ENCODE peak calls at places on chromosomes 11 and 22, in six cellular contexts. One of them, this sample, is unnamed.

GRCh38 chr11:68297812-68298658 is 14.4 kb upstream of the LRP5 start:
- DNase-seq in GM12878: no peak
- DNase-seq in A549: peak
- DNase-seq in transverse colon: peak
- DNase-seq in tibial nerve: peak
- DNase-seq in ovary: peak
- DNase-seq in this sample: peak

GRCh38 chr22:23256986-23257888 is 76.9 kb downstream of the BCR start:
- DNase-seq in transverse colon: peak
- DNase-seq in tibial nerve: peak
- DNase-seq in ovary: peak
- DNase-seq in A549: no peak
- DNase-seq in GM12878: no peak
- DNase-seq in this sample: peak

GRCh38 chr11:34055218-34056000 is 3.9 kb downstream of the CAPRIN1 start:
- DNase-seq in tibial nerve: no peak
- DNase-seq in GM12878: no peak
- DNase-seq in ovary: no peak
- DNase-seq in transverse colon: no peak
- DNase-seq in A549: no peak
- DNase-seq in this sample: no peak

GRCh38 chr11:1450958-1451710 is 35.4 kb downstream of the MOB2 start:
- DNase-seq in A549: no peak
- DNase-seq in transverse colon: no peak
- DNase-seq in GM12878: no peak
- DNase-seq in ovary: no peak
- DNase-seq in tibial nerve: no peak
- DNase-seq in this sample: peak

GRCh38 chr11:9566561-9567063 is 6.9 kb upstream of the WEE1 start:
- DNase-seq in GM12878: no peak
- DNase-seq in ovary: no peak
- DNase-seq in tibial nerve: no peak
- DNase-seq in A549: no peak
- DNase-seq in transverse colon: no peak
- DNase-seq in this sample: no peak

GRCh38 chr22:21952586-21953571 is at the start of gene PPM1F:
- DNase-seq in tibial nerve: peak
- DNase-seq in ovary: peak
- DNase-seq in A549: peak
- DNase-seq in transverse colon: peak
- DNase-seq in GM12878: peak
- DNase-seq in this sample: peak

GRCh38 chr11:34052608-34053160 is 1.2 kb downstream of the CAPRIN1 start:
- DNase-seq in ovary: peak
- DNase-seq in GM12878: no peak
- DNase-seq in A549: no peak
- DNase-seq in transverse colon: peak
- DNase-seq in tibial nerve: no peak
- DNase-seq in this sample: peak

GRCh38 chr22:39309881-39310714 is 9.3 kb downstream of the RPL3 start:
- DNase-seq in ovary: no peak
- DNase-seq in tibial nerve: no peak
- DNase-seq in A549: no peak
- DNase-seq in transverse colon: no peak
- DNase-seq in GM12878: no peak
- DNase-seq in this sample: no peak

GRCh38 chr22:41252365-41252764 is 11.6 kb upstream of the CHADL start:
- DNase-seq in transverse colon: no peak
- DNase-seq in ovary: no peak
- DNase-seq in tibial nerve: no peak
- DNase-seq in A549: no peak
- DNase-seq in GM12878: no peak
- DNase-seq in this sample: no peak

GRCh38 chr11:69367211-69367964 is 73.4 kb downstream of the MYEOV start:
- DNase-seq in tibial nerve: no peak
- DNase-seq in ovary: no peak
- DNase-seq in GM12878: no peak
- DNase-seq in A549: no peak
- DNase-seq in transverse colon: no peak
- DNase-seq in this sample: peak

GRCh38 chr11:115893701-115894100 is 389.5 kb upstream of the CADM1 start:
- DNase-seq in A549: no peak
- DNase-seq in transverse colon: no peak
- DNase-seq in ovary: no peak
- DNase-seq in tibial nerve: no peak
- DNase-seq in GM12878: no peak
- DNase-seq in this sample: no peak

GRCh38 chr22:46500201-46500600 is 37.2 kb downstream of the CELSR1 start:
- DNase-seq in tibial nerve: no peak
- DNase-seq in transverse colon: no peak
- DNase-seq in ovary: no peak
- DNase-seq in GM12878: no peak
- DNase-seq in A549: no peak
- DNase-seq in this sample: no peak

GRCh38 chr11:40178470-40178869 is 1281.0 kb downstream of the LRRC4C start:
- DNase-seq in A549: no peak
- DNase-seq in transverse colon: no peak
- DNase-seq in GM12878: no peak
- DNase-seq in tibial nerve: no peak
- DNase-seq in ovary: no peak
- DNase-seq in this sample: no peak

GRCh38 chr11:35964846-35965245 is 21.0 kb downstream of the LDLRAD3 start:
- DNase-seq in transverse colon: no peak
- DNase-seq in A549: no peak
- DNase-seq in GM12878: no peak
- DNase-seq in ovary: no peak
- DNase-seq in tibial nerve: no peak
- DNase-seq in this sample: no peak

DNA sequence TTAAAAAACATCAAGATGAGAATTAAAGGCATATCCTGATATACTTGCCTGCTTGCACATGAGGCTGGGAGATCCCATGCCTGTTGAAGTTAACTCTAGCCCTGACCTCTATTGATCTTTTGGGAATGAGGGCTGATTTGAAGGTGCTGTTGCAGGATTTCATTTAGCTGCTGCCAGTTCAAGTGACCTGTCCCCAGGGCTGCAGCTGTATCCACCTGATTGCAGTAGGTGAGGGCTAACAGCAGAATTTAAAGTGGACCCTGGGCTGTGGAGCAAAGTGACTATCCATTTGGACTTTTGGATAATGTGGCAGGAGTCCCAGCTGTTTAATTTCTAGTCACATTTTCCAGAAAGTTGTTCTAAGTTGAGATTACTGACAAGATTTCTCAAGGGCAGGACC is 50.8 kb upstream of the HORMAD2 start:
- DNase-seq in transverse colon: no peak
- DNase-seq in GM12878: no peak
- DNase-seq in tibial nerve: no peak
- DNase-seq in A549: no peak
- DNase-seq in ovary: no peak
- DNase-seq in this sample: no peak
- TF ChIP-seq EP300 in transverse colon: no peak
- TF ChIP-seq EP300 in GM12878: no peak
- TF ChIP-seq EP300 in tibial nerve: no peak
- TF ChIP-seq EP300 in A549: no peak
- TF ChIP-seq EP300 in ovary: no peak
- TF ChIP-seq EP300 in this sample: no peak

GRCh38 chr11:20612416-20612815 is 13.0 kb downstream of the SLC6A5 start:
- DNase-seq in ovary: no peak
- DNase-seq in GM12878: no peak
- DNase-seq in transverse colon: no peak
- DNase-seq in A549: no peak
- DNase-seq in tibial nerve: no peak
- DNase-seq in this sample: no peak
- TF ChIP-seq EP300 in ovary: no peak
- TF ChIP-seq EP300 in GM12878: no peak
- TF ChIP-seq EP300 in transverse colon: no peak
- TF ChIP-seq EP300 in A549: no peak
- TF ChIP-seq EP300 in tibial nerve: no peak
- TF ChIP-seq EP300 in this sample: no peak

GRCh38 chr11:125921042-125921441 is 16.7 kb downstream of the DDX25 start:
- DNase-seq in ovary: no peak
- DNase-seq in tibial nerve: no peak
- DNase-seq in transverse colon: peak
- DNase-seq in A549: no peak
- DNase-seq in GM12878: no peak
- DNase-seq in this sample: no peak

GRCh38 chr11:125916683-125917337 is 12.5 kb downstream of the DDX25 start:
- DNase-seq in ovary: no peak
- DNase-seq in GM12878: no peak
- DNase-seq in A549: no peak
- DNase-seq in tibial nerve: no peak
- DNase-seq in transverse colon: peak
- DNase-seq in this sample: no peak

GRCh38 chr11:125923012-125923579 is 18.8 kb downstream of the DDX25 start:
- DNase-seq in ovary: peak
- DNase-seq in GM12878: peak
- DNase-seq in tibial nerve: peak
- DNase-seq in A549: peak
- DNase-seq in transverse colon: peak
- DNase-seq in this sample: no peak

GRCh38 chr11:125922156-125922555 is 17.8 kb downstream of the DDX25 start:
- DNase-seq in tibial nerve: no peak
- DNase-seq in transverse colon: no peak
- DNase-seq in GM12878: no peak
- DNase-seq in ovary: no peak
- DNase-seq in A549: no peak
- DNase-seq in this sample: no peak

GRCh38 chr11:125918140-125918840 is 14.0 kb downstream of the DDX25 start:
- DNase-seq in GM12878: no peak
- DNase-seq in transverse colon: no peak
- DNase-seq in A549: no peak
- DNase-seq in tibial nerve: no peak
- DNase-seq in ovary: no peak
- DNase-seq in this sample: no peak
- TF ChIP-seq EP300 in GM12878: no peak
- TF ChIP-seq EP300 in transverse colon: no peak
- TF ChIP-seq EP300 in A549: no peak
- TF ChIP-seq EP300 in tibial nerve: no peak
- TF ChIP-seq EP300 in ovary: no peak
- TF ChIP-seq EP300 in this sample: no peak

DNA sequence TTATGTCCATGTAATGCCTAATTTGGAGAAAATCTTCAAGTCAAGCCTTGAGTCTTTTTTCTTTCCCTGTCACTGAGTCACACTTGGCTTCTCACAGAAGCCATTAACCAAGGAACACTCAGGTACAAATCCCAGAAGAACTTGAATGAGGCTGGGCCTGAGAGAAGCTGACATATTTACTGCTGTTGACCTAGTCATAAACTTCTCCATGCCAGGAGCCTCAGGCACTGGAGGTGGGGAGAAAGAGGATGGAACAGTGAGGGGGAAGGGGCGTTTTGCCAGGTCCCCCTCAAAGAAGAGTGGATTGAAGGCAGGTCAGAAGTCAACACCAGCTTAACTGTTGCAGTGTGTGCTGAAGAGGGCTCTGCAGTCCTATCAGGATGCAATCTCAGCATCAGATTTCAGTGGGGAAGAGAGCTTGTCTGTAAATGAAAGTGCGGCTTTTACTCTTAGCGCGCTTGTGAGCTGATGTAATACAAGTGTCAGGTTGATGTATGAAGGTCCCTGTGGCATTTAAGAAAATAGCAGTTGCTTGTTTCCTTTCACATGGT is 526.0 kb downstream of the ETS1 start:
- DNase-seq in tibial nerve: no peak
- DNase-seq in ovary: no peak
- DNase-seq in transverse colon: no peak
- DNase-seq in GM12878: no peak
- DNase-seq in A549: no peak
- DNase-seq in this sample: no peak
- TF ChIP-seq EP300 in tibial nerve: no peak
- TF ChIP-seq EP300 in ovary: no peak
- TF ChIP-seq EP300 in transverse colon: no peak
- TF ChIP-seq EP300 in GM12878: no peak
- TF ChIP-seq EP300 in A549: no peak
- TF ChIP-seq EP300 in this sample: no peak

GRCh38 chr11:134150195-134150903 is 73.4 kb downstream of the NCAPD3 start:
- DNase-seq in ovary: no peak
- DNase-seq in A549: no peak
- DNase-seq in GM12878: no peak
- DNase-seq in transverse colon: peak
- DNase-seq in tibial nerve: no peak
- DNase-seq in this sample: no peak
- TF ChIP-seq EP300 in ovary: no peak
- TF ChIP-seq EP300 in A549: no peak
- TF ChIP-seq EP300 in GM12878: no peak
- TF ChIP-seq EP300 in transverse colon: peak
- TF ChIP-seq EP300 in tibial nerve: no peak
- TF ChIP-seq EP300 in this sample: no peak

DNA sequence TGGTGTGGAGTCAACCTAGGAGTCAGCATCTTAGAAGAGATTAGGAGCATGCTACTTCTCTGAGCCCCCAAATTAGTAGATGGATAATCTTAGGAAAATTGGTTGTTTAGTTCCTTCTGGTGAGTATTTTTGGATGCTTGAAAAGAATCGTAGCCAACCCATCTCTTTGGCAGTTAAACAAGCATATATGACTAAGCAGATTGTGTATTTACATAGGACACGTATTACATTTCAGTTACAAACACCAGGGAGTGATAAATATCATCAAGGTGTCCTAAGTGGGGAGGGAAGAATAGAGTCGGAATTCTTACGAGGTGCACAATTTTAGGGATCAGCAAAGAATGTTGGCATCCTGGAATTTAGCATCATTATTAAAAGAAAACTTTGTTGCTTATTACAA is 13.5 kb downstream of the PLET1 start:
- DNase-seq in ovary: no peak
- DNase-seq in transverse colon: no peak
- DNase-seq in A549: no peak
- DNase-seq in tibial nerve: no peak
- DNase-seq in GM12878: no peak
- DNase-seq in this sample: no peak
- TF ChIP-seq EP300 in ovary: no peak
- TF ChIP-seq EP300 in transverse colon: no peak
- TF ChIP-seq EP300 in A549: no peak
- TF ChIP-seq EP300 in tibial nerve: no peak
- TF ChIP-seq EP300 in GM12878: no peak
- TF ChIP-seq EP300 in this sample: no peak

GRCh38 chr11:99671808-99672409 is 651.2 kb downstream of the CNTN5 start:
- DNase-seq in transverse colon: no peak
- DNase-seq in ovary: no peak
- DNase-seq in A549: no peak
- DNase-seq in GM12878: no peak
- DNase-seq in tibial nerve: no peak
- DNase-seq in this sample: no peak

DNA sequence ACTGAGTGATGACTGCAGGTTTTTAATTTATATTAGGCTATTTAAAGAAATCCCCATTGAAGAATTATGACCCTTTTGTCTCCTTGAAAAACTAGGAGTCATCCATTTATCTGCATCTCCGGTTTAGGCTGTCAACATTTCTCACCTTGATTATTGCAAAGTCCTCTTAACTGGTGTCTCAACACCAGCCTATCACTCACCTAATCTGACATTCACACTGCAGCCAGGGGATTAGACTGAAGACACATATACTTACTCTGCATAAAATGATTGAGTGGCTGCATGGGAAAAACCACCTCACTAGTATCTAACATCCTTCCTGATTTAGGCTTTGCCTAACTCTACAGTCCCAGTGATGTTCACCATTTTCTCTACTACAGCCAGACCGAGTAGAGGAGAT is 649.5 kb downstream of the CNTN5 start:
- DNase-seq in transverse colon: no peak
- DNase-seq in tibial nerve: no peak
- DNase-seq in GM12878: no peak
- DNase-seq in ovary: no peak
- DNase-seq in A549: no peak
- DNase-seq in this sample: no peak
- TF ChIP-seq EP300 in transverse colon: no peak
- TF ChIP-seq EP300 in tibial nerve: no peak
- TF ChIP-seq EP300 in GM12878: no peak
- TF ChIP-seq EP300 in ovary: no peak
- TF ChIP-seq EP300 in A549: no peak
- TF ChIP-seq EP300 in this sample: no peak